ENCODE peak calls at places on chromosomes 11 and 22, in seven cellular contexts. N, V, A, I, G, X and F are unnamed samples.

GRCh38 chr11:19779740-19780139 is 67.1 kb downstream of the NAV2 start:
- DNase-seq in N (no peak), V (no peak), A (no peak), I (no peak), G (no peak), X (no peak), F (no peak)

GRCh38 chr11:30508594-30508993 is 77.6 kb downstream of the MPPED2 start:
- DNase-seq in N (no peak), V (no peak), A (no peak), I (no peak), G (no peak), X (no peak), F (no peak)

GRCh38 chr11:324131-324530 is 3.5 kb upstream of the IFITM3 start:
- DNase-seq in N (no peak), V (no peak), A (no peak), I (no peak), G (no peak), X (no peak), F (no peak)

GRCh38 chr11:10211470-10211869 is 82.5 kb downstream of the SBF2 start:
- DNase-seq in N (no peak), V (no peak), A (no peak), I (no peak), G (no peak), X (no peak), F (no peak)

GRCh38 chr11:112620621-112621394 is 340.4 kb upstream of the NCAM1 start:
- DNase-seq in N (no peak), V (no peak), A (no peak), I (peak), G (no peak), X (no peak), F (no peak)

GRCh38 chr11:95308512-95309035 is 77.6 kb upstream of the SESN3 start:
- DNase-seq in N (no peak), V (no peak), A (no peak), I (no peak), G (no peak), X (no peak), F (no peak)

GRCh38 chr11:132648841-132649240 is 883.5 kb downstream of the OPCML start:
- DNase-seq in N (no peak), V (no peak), A (no peak), I (no peak), G (no peak), X (no peak), F (no peak)

GRCh38 chr22:37448521-37449150 is 21.4 kb upstream of the ELFN2 start:
- DNase-seq in N (no peak), V (no peak), A (no peak), I (no peak), G (no peak), X (no peak), F (no peak)

GRCh38 chr11:65352783-65353182 is 1.8 kb upstream of the TIGD3 start:
- DNase-seq in N (no peak), V (no peak), A (no peak), I (no peak), G (no peak), X (no peak), F (no peak)

GRCh38 chr11:8149726-8150125 is 19.1 kb downstream of the RIC3 start:
- DNase-seq in N (no peak), V (no peak), A (no peak), I (no peak), G (no peak), X (no peak), F (no peak)

GRCh38 chr11:2742201-2742600 is 42.4 kb upstream of the KCNQ1OT1 start:
- DNase-seq in N (no peak), V (no peak), A (no peak), I (no peak), G (no peak), X (peak), F (no peak)

GRCh38 chr11:69464621-69464960 is 16.9 kb upstream of the LINC01488 start:
- DNase-seq in N (no peak), V (no peak), A (no peak), I (no peak), G (no peak), X (no peak), F (no peak)

GRCh38 chr11:107598225-107599139 is 7.5 kb downstream of the ELMOD1 start:
- DNase-seq in N (no peak), V (no peak), A (peak), I (no peak), G (no peak), X (no peak), F (no peak)

GRCh38 chr11:98572941-98573340 is 447.8 kb upstream of the CNTN5 start:
- DNase-seq in N (no peak), V (no peak), A (no peak), I (no peak), G (no peak), X (no peak), F (no peak)

GRCh38 chr11:111793863-111794262 is 27.7 kb upstream of the PPP2R1B start:
- DNase-seq in N (no peak), V (no peak), A (no peak), I (no peak), G (no peak), X (no peak), F (no peak)

GRCh38 chr11:47236482-47236881 is 12.1 kb downstream of the ACP2 start:
- DNase-seq in N (no peak), V (no peak), A (no peak), I (peak), G (no peak), X (no peak), F (no peak)

GRCh38 chr11:119101367-119101758 is 290 bp downstream of the DPAGT1 start:
- DNase-seq in N (no peak), V (no peak), A (peak), I (peak), G (no peak), X (no peak), F (no peak)

GRCh38 chr11:102216433-102217163 is 100.7 kb upstream of the BIRC3 start:
- DNase-seq in N (no peak), V (no peak), A (no peak), I (no peak), G (no peak), X (no peak), F (no peak)

GRCh38 chr11:7965386-7965785 is at the start of gene NLRP10:
- DNase-seq in N (no peak), V (no peak), A (no peak), I (no peak), G (no peak), X (no peak), F (no peak)

GRCh38 chr11:108752297-108752751 is 87.5 kb downstream of the DDX10 start:
- DNase-seq in N (no peak), V (no peak), A (no peak), I (no peak), G (no peak), X (no peak), F (no peak)

GRCh38 chr22:27857441-27857840 is 55.9 kb upstream of the MN1 start:
- DNase-seq in N (no peak), V (no peak), A (no peak), I (no peak), G (no peak), X (no peak), F (no peak)

GRCh38 chr11:68113986-68114385 is 7.2 kb downstream of the CHKA start:
- DNase-seq in N (no peak), V (no peak), A (no peak), I (no peak), G (no peak), X (no peak), F (no peak)

GRCh38 chr11:18075444-18075843 is 29.4 kb upstream of the TPH1 start:
- DNase-seq in N (no peak), V (no peak), A (no peak), I (no peak), G (no peak), X (no peak), F (no peak)